ENCODE peak calls at places on chromosomes 2 and 18, in five cellular contexts. G is suprapubic skin, P is cardiac fibroblast, X is GM23338, S is osteocyte. I is an unnamed sample.

GRCh38 chr2:176488446-176488845 is 219.2 kb downstream of the MTX2 start:
- DNase-seq in P (no peak), X (no peak), G (no peak), S (no peak), I (no peak)

GRCh38 chr2:160984426-160985077 is 175.7 kb upstream of the TANK start:
- DNase-seq in X (no peak), G (no peak), S (no peak), P (peak), I (no peak)

GRCh38 chr2:239473211-239473805 is 72.5 kb upstream of the HDAC4 start:
- DNase-seq in G (peak), S (no peak), P (no peak), X (no peak), I (no peak)

GRCh38 chr2:6999161-6999877 is 82.1 kb downstream of the RNF144A start:
- DNase-seq in P (no peak), S (no peak), X (no peak), G (no peak), I (no peak)

GRCh38 chr2:206873426-206873825 is 65.9 kb upstream of the CPO start:
- DNase-seq in S (no peak), P (peak), G (no peak), X (no peak), I (no peak)

GRCh38 chr18:48992133-48992532 is 41.4 kb upstream of the SMAD7 start:
- DNase-seq in G (no peak), X (no peak), S (no peak), P (no peak), I (no peak)

GRCh38 chr18:37391698-37392548 is 173.7 kb downstream of the CELF4 start:
- DNase-seq in X (no peak), S (no peak), G (no peak), P (no peak), I (no peak)

GRCh38 chr2:15448242-15448839 is 112.8 kb downstream of the NBAS start:
- DNase-seq in X (no peak), G (no peak), S (no peak), P (no peak), I (no peak)

GRCh38 chr18:48997985-48998831 is 47.4 kb upstream of the SMAD7 start:
- DNase-seq in P (peak), S (peak), X (peak), G (no peak), I (peak)

GRCh38 chr2:24659862-24660261 is 133.3 kb downstream of the PTRHD1 start:
- DNase-seq in X (no peak), S (no peak), P (no peak), G (no peak), I (no peak)

GRCh38 chr2:120503793-120504571 is 158.0 kb downstream of the INHBB start:
- DNase-seq in G (no peak), S (no peak), P (peak), X (peak), I (peak)

GRCh38 chr2:241855245-241855887 is 3.3 kb downstream of the PDCD1 start:
- DNase-seq in G (no peak), S (no peak), X (no peak), P (no peak), I (no peak)

GRCh38 chr18:55869965-55870585 is 282.1 kb upstream of the TCF4 start:
- DNase-seq in S (no peak), P (peak), X (no peak), G (no peak), I (peak)

GRCh38 chr2:127410871-127411396 is 7.3 kb upstream of the PROC start:
- DNase-seq in P (peak), S (no peak), X (no peak), G (no peak), I (no peak)

GRCh38 chr18:44537521-44537920 is 143.2 kb upstream of the SETBP1 start:
- DNase-seq in G (no peak), P (peak), X (no peak), S (peak), I (no peak)

GRCh38 chr2:118696786-118697465 is 150.5 kb downstream of the EN1 start:
- DNase-seq in P (no peak), S (no peak), G (no peak), X (no peak), I (no peak)

GRCh38 chr2:108630567-108631405 is 88.5 kb upstream of the RANBP2 start:
- DNase-seq in P (no peak), X (no peak), S (no peak), G (no peak), I (no peak)

GRCh38 chr2:100470898-100471514 is 724 bp downstream of the NMS start:
- DNase-seq in S (no peak), P (peak), X (peak), G (no peak), I (no peak)

GRCh38 chr2:854460-854859 is 96.2 kb upstream of the SNTG2 start:
- DNase-seq in P (peak), S (no peak), G (no peak), X (peak), I (no peak)
- TF ChIP-seq CTCF in P (peak), S (peak), G (no peak), X (peak), I (peak)

DNA sequence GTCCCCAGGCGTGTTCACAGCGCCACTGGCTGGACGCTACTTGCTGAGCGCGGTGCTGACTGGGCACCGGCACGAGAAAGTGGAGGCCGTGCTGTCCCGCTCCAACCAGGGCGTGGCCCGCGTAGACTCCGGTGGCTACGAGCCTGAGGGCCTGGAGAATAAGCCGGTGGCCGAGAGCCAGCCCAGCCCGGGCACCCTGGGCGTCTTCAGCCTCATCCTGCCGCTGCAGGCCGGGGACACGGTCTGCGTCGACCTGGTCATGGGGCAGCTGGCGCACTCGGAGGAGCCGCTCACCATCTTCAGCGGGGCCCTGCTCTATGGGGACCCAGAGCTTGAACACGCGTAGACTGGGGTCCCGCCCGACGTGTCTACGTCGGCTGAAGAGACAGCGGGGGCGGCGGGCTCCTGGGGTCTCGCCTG is 892 bp upstream of the KHK start:
- DNase-seq in S (no peak), X (peak), G (peak), P (peak), I (peak)
- TF ChIP-seq CTCF in S (peak), X (peak), G (no peak), P (peak), I (peak)

DNA sequence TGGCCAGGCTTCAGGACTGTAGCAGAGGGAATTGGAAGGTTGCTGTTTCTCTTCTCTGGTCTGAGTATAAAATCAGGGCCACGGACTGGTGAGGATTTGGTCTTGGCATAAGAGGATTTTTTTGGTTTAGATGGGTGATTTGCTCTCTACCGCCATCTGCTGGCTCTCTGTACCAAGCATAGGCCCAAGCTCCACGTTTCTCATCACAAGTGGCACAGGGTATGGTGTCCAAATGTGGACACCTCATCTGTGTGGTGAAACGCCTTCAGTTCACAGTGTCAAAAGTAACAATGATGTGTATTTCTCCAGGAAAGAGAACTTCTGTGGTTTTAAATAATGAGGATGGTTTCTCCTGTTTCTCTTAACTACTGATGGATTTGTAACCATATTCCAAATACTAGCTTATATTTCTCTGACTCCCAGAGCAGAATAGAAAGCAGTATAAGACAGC is 115.1 kb downstream of the EML6 start:
- DNase-seq in S (no peak), G (no peak), P (peak), X (peak), I (peak)
- TF ChIP-seq CTCF in S (peak), G (peak), P (peak), X (peak), I (peak)

GRCh38 chr2:138830547-138830946 is 50.4 kb upstream of the NXPH2 start:
- DNase-seq in X (no peak), S (no peak), G (no peak), P (no peak), I (no peak)

GRCh38 chr2:138827426-138828054 is 47.4 kb upstream of the NXPH2 start:
- DNase-seq in P (peak), G (no peak), X (peak), S (no peak), I (no peak)

GRCh38 chr2:138831691-138832090 is 51.5 kb upstream of the NXPH2 start:
- DNase-seq in G (no peak), P (no peak), X (no peak), S (no peak), I (no peak)

GRCh38 chr2:138831154-138831553 is 51.0 kb upstream of the NXPH2 start:
- DNase-seq in P (no peak), X (no peak), S (no peak), G (no peak), I (no peak)

GRCh38 chr2:138829326-138829725 is 49.1 kb upstream of the NXPH2 start:
- DNase-seq in G (no peak), P (peak), S (no peak), X (peak), I (no peak)
- TF ChIP-seq CTCF in G (no peak), P (peak), S (peak), X (peak), I (peak)

GRCh38 chr2:19688059-19688458 is 213.7 kb downstream of the TTC32 start:
- DNase-seq in G (no peak), X (no peak), S (peak), P (no peak), I (no peak)
- TF ChIP-seq CTCF in G (no peak), X (no peak), S (no peak), P (no peak), I (no peak)

DNA sequence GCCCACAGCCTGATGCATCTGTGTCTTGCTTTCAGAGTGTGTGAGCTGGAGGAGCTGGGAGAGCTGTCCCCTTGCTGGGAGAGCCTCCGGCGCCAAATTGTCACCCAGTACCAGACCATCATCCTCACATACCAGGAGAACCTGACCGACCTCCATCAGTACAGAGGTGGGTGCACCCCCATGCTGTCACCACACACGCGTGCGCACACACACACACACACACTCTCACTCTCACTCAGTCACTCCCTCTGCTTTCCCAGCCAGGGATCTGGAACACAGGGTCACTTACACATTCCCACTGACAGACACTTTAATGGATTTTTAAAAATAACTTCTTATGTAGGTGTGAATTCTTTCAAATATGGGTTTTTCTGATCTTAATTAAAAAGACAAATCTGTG is 64.5 kb downstream of the COA5 start:
- DNase-seq in S (no peak), X (no peak), P (no peak), G (no peak), I (no peak)
- TF ChIP-seq CTCF in S (no peak), X (no peak), P (no peak), G (no peak), I (no peak)

GRCh38 chr18:58616446-58616845 is 12.4 kb downstream of the ALPK2 start:
- DNase-seq in G (no peak), P (no peak), S (no peak), X (no peak), I (no peak)
- TF ChIP-seq CTCF in G (no peak), P (no peak), S (no peak), X (no peak), I (no peak)

I was measured in right atrium auricular region.